ENCODE peak calls at places on chromosomes 16 and 17, in eight cellular contexts. S, T, L, O, C, P, B and Y are unnamed samples.

GRCh38 chr16:62240722-62241121 is 204.5 kb upstream of the CDH8 start:
- DNase-seq in S (no peak), T (no peak), L (no peak), O (no peak), C (no peak), P (no peak), B (no peak), Y (no peak)

GRCh38 chr16:1960665-1961630 is 1.6 kb downstream of the NDUFB10 start:
- DNase-seq in S (peak), T (peak), L (no peak), O (no peak), C (no peak), P (no peak), B (peak), Y (no peak)

GRCh38 chr17:41972571-41973411 is 6.2 kb downstream of the CNP start:
- DNase-seq in S (no peak), T (peak), L (peak), O (no peak), C (peak), P (no peak), B (no peak), Y (no peak)

GRCh38 chr17:3982113-3982512 is 17.9 kb upstream of the ATP2A3 start:
- DNase-seq in S (no peak), T (no peak), L (no peak), O (peak), C (no peak), P (no peak), B (no peak), Y (no peak)

GRCh38 chr16:70494777-70495176 is 28.6 kb downstream of the COG4 start:
- DNase-seq in S (no peak), T (no peak), L (no peak), O (no peak), C (no peak), P (no peak), B (no peak), Y (no peak)

GRCh38 chr17:32350662-32351418 is 883 bp downstream of the ZNF207 start:
- DNase-seq in S (peak), T (peak), L (no peak), O (no peak), C (no peak), P (no peak), B (peak), Y (peak)

GRCh38 chr17:66008680-66009079 is 183.3 kb downstream of the CEP112 start:
- DNase-seq in S (no peak), T (no peak), L (no peak), O (no peak), C (no peak), P (no peak), B (no peak), Y (no peak)

GRCh38 chr16:743794-744500 is 3.1 kb upstream of the CIAO3 start:
- DNase-seq in S (no peak), T (no peak), L (no peak), O (no peak), C (no peak), P (no peak), B (no peak), Y (no peak)

GRCh38 chr17:47696717-47697642 is 3.0 kb downstream of the TBKBP1 start:
- DNase-seq in S (no peak), T (no peak), L (no peak), O (peak), C (no peak), P (no peak), B (no peak), Y (no peak)

GRCh38 chr16:28569011-28569410 is 15.3 kb downstream of the SGF29 start:
- DNase-seq in S (peak), T (peak), L (no peak), O (no peak), C (no peak), P (no peak), B (no peak), Y (peak)

GRCh38 chr16:66695935-66696668 is 441 bp downstream of the CMTM4 start:
- DNase-seq in S (no peak), T (no peak), L (peak), O (peak), C (peak), P (no peak), B (no peak), Y (no peak)

GRCh38 chr17:12917401-12917800 is 100.4 kb downstream of the ELAC2 start:
- DNase-seq in S (no peak), T (no peak), L (no peak), O (no peak), C (no peak), P (no peak), B (no peak), Y (no peak)

GRCh38 chr17:52477824-52478614 is 319.5 kb upstream of the CA10 start:
- DNase-seq in S (no peak), T (no peak), L (no peak), O (no peak), C (no peak), P (no peak), B (no peak), Y (no peak)

GRCh38 chr16:67989322-67990017 is 9.2 kb upstream of the DPEP3 start:
- DNase-seq in S (no peak), T (no peak), L (no peak), O (no peak), C (no peak), P (peak), B (no peak), Y (no peak)

GRCh38 chr17:29010586-29010985 is 4.8 kb upstream of the SEZ6 start:
- DNase-seq in S (no peak), T (no peak), L (no peak), O (no peak), C (no peak), P (no peak), B (no peak), Y (no peak)

GRCh38 chr16:51271156-51271555 is 120.1 kb upstream of the SALL1 start:
- DNase-seq in S (no peak), T (no peak), L (no peak), O (no peak), C (no peak), P (no peak), B (no peak), Y (no peak)

GRCh38 chr17:45296003-45296832 is 20.6 kb downstream of the MAP3K14 start:
- DNase-seq in S (no peak), T (no peak), L (no peak), O (no peak), C (no peak), P (no peak), B (peak), Y (no peak)

GRCh38 chr17:82948957-82949356 is 109.1 kb upstream of the ZNF750 start:
- DNase-seq in S (no peak), T (no peak), L (no peak), O (no peak), C (no peak), P (no peak), B (no peak), Y (no peak)

GRCh38 chr17:7431231-7431630 is 2.6 kb downstream of the SPEM3 start:
- DNase-seq in S (peak), T (no peak), L (no peak), O (no peak), C (no peak), P (no peak), B (no peak), Y (no peak)

GRCh38 chr16:68216240-68216639 is 19.7 kb downstream of the ESRP2 start:
- DNase-seq in S (no peak), T (no peak), L (no peak), O (no peak), C (no peak), P (no peak), B (no peak), Y (no peak)

GRCh38 chr17:28763137-28763799 is 19.5 kb downstream of the TRAF4 start:
- DNase-seq in S (no peak), T (no peak), L (no peak), O (no peak), C (no peak), P (no peak), B (no peak), Y (no peak)

GRCh38 chr17:8807070-8807550 is 7.9 kb upstream of the MFSD6L start:
- DNase-seq in S (no peak), T (no peak), L (no peak), O (no peak), C (no peak), P (no peak), B (peak), Y (peak)

GRCh38 chr17:51000835-51001638 is 119.6 kb downstream of the SPAG9 start:
- DNase-seq in S (peak), T (peak), L (no peak), O (no peak), C (no peak), P (no peak), B (peak), Y (peak)

GRCh38 chr17:296382-296781 is 56.2 kb downstream of the RPH3AL start:
- DNase-seq in S (no peak), T (no peak), L (no peak), O (peak), C (no peak), P (no peak), B (no peak), Y (no peak)

GRCh38 chr17:63835167-63835720 is 7.2 kb downstream of the SMARCD2 start:
- DNase-seq in S (no peak), T (no peak), L (no peak), O (no peak), C (no peak), P (no peak), B (no peak), Y (no peak)
- TF ChIP-seq CTCF in S (no peak), T (no peak), L (no peak), O (no peak), C (no peak), P (no peak), B (peak), Y (no peak)

GRCh38 chr17:39835038-39835786 is 28.9 kb downstream of the IKZF3 start:
- DNase-seq in S (no peak), T (no peak), L (no peak), O (no peak), C (no peak), P (no peak), B (no peak), Y (no peak)
- TF ChIP-seq CTCF in S (no peak), T (no peak), L (no peak), O (no peak), C (no peak), P (no peak), B (peak), Y (no peak)

DNA sequence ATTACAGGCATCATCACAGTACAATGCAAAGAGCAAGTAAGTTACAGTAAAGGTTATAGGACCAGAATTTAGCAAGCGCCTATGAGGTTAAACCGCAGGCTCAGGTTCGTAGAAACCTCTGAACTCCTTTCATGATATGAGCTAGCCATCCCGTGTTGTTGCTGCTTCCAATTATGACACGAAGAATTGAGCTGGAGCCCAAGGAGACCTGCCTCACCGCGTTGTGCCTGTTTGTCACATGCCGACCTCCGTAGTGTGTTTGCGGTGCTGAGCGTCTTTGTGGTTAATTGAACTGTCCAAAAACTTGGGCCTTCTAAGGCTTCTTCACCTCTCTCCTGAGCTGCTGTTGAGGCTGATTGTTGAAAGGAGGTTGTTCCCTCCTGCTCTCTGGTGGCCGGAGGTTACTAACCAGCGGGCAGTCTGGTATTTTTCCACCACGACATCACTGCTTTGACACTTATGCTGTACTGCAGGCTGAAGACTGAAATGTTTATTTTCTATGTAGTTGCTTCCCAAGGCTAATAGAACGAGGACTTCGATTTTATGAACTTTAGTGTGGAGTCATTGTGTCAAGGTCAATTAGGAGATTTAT is 67.5 kb downstream of the SEC14L1 start:
- DNase-seq in S (peak), T (peak), L (peak), O (no peak), C (no peak), P (peak), B (no peak), Y (peak)
- TF ChIP-seq CTCF in S (peak), T (peak), L (peak), O (peak), C (peak), P (peak), B (no peak), Y (peak)

DNA sequence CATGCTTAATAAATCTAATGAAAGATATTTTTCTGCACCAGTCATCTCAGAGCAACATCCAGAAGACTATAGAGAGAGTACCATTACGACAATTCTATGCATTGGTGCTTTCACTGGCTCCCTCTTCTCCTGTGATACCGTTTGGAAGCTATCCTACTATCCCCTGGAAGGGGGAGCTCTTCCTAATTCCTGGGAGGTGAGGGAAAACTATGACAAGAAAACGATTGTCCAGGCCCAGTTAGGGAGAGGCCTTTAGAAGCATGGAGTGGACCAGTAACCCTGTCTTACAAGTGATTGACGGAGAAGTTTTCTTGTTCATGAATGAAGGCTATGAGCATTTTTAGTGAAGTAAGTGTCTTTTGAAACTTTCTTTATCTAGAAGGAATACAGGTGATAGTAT is 150.2 kb downstream of the TANC2 start:
- DNase-seq in S (no peak), T (no peak), L (no peak), O (no peak), C (no peak), P (no peak), B (no peak), Y (no peak)
- TF ChIP-seq CTCF in S (no peak), T (no peak), L (no peak), O (no peak), C (no peak), P (no peak), B (no peak), Y (peak)